ENCODE peak calls at places on chromosomes 11 and 22, in seven cellular contexts. C is AG10803, P is cardiac muscle cell, V is transverse colon, F is WERI-Rb-1, R is tibial nerve, U is ascending aorta. Z is an unnamed sample.

GRCh38 chr22:39174498-39175120 is 22.1 kb upstream of the CBX7 start:
- DNase-seq in C (peak; percentile 84), P (peak; percentile 98), V (peak; percentile 70), F (no peak), R (peak; percentile 77), U (peak; percentile 86), Z (peak; percentile 70)

GRCh38 chr22:19998991-19999820 is 17.4 kb downstream of the ARVCF start:
- DNase-seq in C (no peak), P (no peak), V (no peak), F (peak; percentile 93), R (no peak), U (no peak), Z (no peak)

GRCh38 chr22:47177334-47177815 is 414.9 kb downstream of the TBC1D22A start:
- DNase-seq in C (no peak), P (no peak), V (peak; percentile 6), F (peak; percentile 3), R (peak; percentile 8), U (no peak), Z (no peak)

GRCh38 chr11:69115586-69116560 is 39.9 kb upstream of the SMIM38 start:
- DNase-seq in C (no peak), P (peak; percentile 57), V (peak; percentile 43), F (no peak), R (no peak), U (no peak), Z (no peak)

GRCh38 chr11:83574516-83574915 is 288.3 kb upstream of the CCDC90B start:
- DNase-seq in C (peak; percentile 45), P (no peak), V (no peak), F (no peak), R (no peak), U (no peak), Z (no peak)

GRCh38 chr11:113991170-113991569 is 16.3 kb downstream of the HTR3A start:
- DNase-seq in C (no peak), P (peak; percentile 65), V (no peak), F (no peak), R (no peak), U (no peak), Z (no peak)

GRCh38 chr11:13013054-13013488 is 4.0 kb downstream of the RASSF10 start:
- DNase-seq in C (no peak), P (no peak), V (no peak), F (no peak), R (no peak), U (no peak), Z (no peak)

GRCh38 chr11:13717331-13717730 is 48.9 kb downstream of the FAR1 start:
- DNase-seq in C (peak; percentile 56), P (peak; percentile 83), V (no peak), F (no peak), R (no peak), U (no peak), Z (peak; percentile 54)

GRCh38 chr22:24445481-24446290 is 18.3 kb downstream of the ADORA2A start:
- DNase-seq in C (no peak), P (no peak), V (no peak), F (peak; percentile 97), R (no peak), U (peak; percentile 46), Z (no peak)

GRCh38 chr22:29093501-29093921 is 20.7 kb downstream of the KREMEN1 start:
- DNase-seq in C (peak; percentile 91), P (peak; percentile 47), V (no peak), F (no peak), R (no peak), U (no peak), Z (peak; percentile 75)

GRCh38 chr11:94638902-94639373 is 71.8 kb downstream of the PIWIL4 start:
- DNase-seq in C (no peak), P (peak; percentile 66), V (no peak), F (no peak), R (no peak), U (no peak), Z (peak; percentile 25)

GRCh38 chr22:29112102-29112501 is 39.3 kb downstream of the KREMEN1 start:
- DNase-seq in C (no peak), P (no peak), V (no peak), F (no peak), R (no peak), U (no peak), Z (no peak)

GRCh38 chr11:115501504-115501894 is 2.7 kb downstream of the CADM1 start:
- DNase-seq in C (no peak), P (no peak), V (no peak), F (no peak), R (no peak), U (no peak), Z (no peak)

GRCh38 chr11:120088056-120088455 is 49.9 kb downstream of the TRIM29 start:
- DNase-seq in C (no peak), P (no peak), V (no peak), F (no peak), R (no peak), U (no peak), Z (no peak)

GRCh38 chr11:133239530-133239929 is 292.8 kb downstream of the OPCML start:
- DNase-seq in C (no peak), P (no peak), V (no peak), F (no peak), R (no peak), U (no peak), Z (no peak)

GRCh38 chr11:59112494-59112893 is 5.5 kb downstream of the FAM111B start:
- DNase-seq in C (peak; percentile 37), P (no peak), V (no peak), F (no peak), R (no peak), U (no peak), Z (no peak)

GRCh38 chr11:82547163-82547560 is 186.5 kb downstream of the FAM181B start:
- DNase-seq in C (no peak), P (no peak), V (no peak), F (no peak), R (no peak), U (no peak), Z (no peak)

GRCh38 chr11:75399344-75400109 is at the start of gene RPS3:
- DNase-seq in C (peak; percentile 90), P (peak; percentile 94), V (peak; percentile 94), F (peak; percentile 90), R (peak; percentile 88), U (peak; percentile 95), Z (peak; percentile 63)

GRCh38 chr11:75403037-75403436 is 3.7 kb downstream of the RPS3 start:
- DNase-seq in C (no peak), P (no peak), V (no peak), F (no peak), R (no peak), U (no peak), Z (no peak)

GRCh38 chr11:75403983-75404658 is 4.8 kb downstream of the RPS3 start:
- DNase-seq in C (no peak), P (no peak), V (no peak), F (no peak), R (no peak), U (no peak), Z (no peak)

GRCh38 chr11:75400110-75400865 is 970 bp downstream of the RPS3 start:
- DNase-seq in C (peak; percentile 19), P (peak; percentile 19), V (no peak), F (no peak), R (no peak), U (no peak), Z (no peak)

GRCh38 chr11:75402002-75402773 is 2.9 kb downstream of the RPS3 start:
- DNase-seq in C (no peak), P (no peak), V (no peak), F (no peak), R (no peak), U (no peak), Z (no peak)
- H3K4me3 ChIP-seq in C (peak overlapping the region; percentile 20), P (no peak overlapping the region), V (no peak overlapping the region), F (no peak overlapping the region), R (no peak overlapping the region), U (no peak overlapping the region), Z (no peak overlapping the region)

GRCh38 chr11:72078477-72078876 is 1.9 kb downstream of the NUMA1 start:
- DNase-seq in C (peak; percentile 26), P (no peak), V (no peak), F (no peak), R (no peak), U (no peak), Z (no peak)
- H3K4me3 ChIP-seq in C (no peak overlapping the region), P (no peak overlapping the region), V (peak overlapping the region; percentile 61), F (peak overlapping the region; percentile 96), R (no peak overlapping the region), U (no peak overlapping the region), Z (no peak overlapping the region)

DNA sequence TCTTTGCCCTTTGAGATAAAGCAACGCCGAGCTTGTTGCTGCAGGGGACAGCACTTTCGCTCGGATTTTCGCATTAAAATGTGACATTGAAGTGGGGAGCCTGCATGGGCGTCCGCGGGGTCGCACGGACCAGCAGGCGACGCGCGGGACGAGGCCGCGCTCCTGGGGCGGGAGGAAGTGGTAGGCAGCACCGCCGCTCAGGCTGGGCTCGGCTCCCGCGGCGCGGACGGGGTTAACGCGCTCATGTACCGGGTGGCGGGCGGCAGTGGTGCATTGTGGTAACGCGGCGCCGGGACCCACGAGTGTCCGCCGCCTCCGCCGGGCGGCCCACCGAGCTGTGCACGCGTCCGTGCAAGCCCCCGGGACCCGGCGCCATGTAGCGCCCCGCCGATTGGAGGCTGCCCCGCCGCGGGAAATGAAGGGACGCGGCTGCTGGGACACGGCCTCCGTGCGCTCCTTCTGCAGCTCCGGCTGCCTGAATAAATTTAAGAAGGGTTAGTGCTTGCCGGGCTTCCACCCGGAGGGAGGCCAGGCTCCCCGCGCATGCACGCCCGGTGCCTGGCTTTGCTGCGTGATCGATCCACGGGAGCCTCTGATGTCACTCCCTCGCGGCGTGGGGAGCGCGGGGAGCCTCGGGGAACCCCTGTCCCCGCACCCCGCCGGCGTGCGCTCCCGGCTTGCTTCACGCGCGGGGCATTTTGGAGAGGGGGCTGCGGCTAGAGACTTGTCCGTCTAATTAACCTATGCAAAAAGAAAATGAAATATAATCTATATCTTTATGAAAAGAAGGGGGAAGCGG is 127.7 kb downstream of the OSBP2 start:
- DNase-seq in C (no peak), P (no peak), V (no peak), F (no peak), R (no peak), U (peak; percentile 55), Z (no peak)
- H3K4me3 ChIP-seq in C (peak overlapping the region; percentile 39), P (peak overlapping the region; percentile 19), V (peak overlapping the region; percentile 30), F (no peak overlapping the region), R (no peak overlapping the region), U (peak overlapping the region; percentile 32), Z (peak overlapping the region; percentile 38)

GRCh38 chr11:61718613-61719302 is 33.7 kb upstream of the MYRF start:
- DNase-seq in C (peak; percentile 60), P (peak; percentile 79), V (no peak), F (no peak), R (no peak), U (peak; percentile 75), Z (peak; percentile 15)
- H3K4me3 ChIP-seq in C (peak overlapping the region; percentile 60), P (peak overlapping the region; percentile 25), V (peak overlapping the region; percentile 27), F (no peak overlapping the region), R (peak overlapping the region; percentile 35), U (peak overlapping the region; percentile 46), Z (peak overlapping the region; percentile 54)

DNA sequence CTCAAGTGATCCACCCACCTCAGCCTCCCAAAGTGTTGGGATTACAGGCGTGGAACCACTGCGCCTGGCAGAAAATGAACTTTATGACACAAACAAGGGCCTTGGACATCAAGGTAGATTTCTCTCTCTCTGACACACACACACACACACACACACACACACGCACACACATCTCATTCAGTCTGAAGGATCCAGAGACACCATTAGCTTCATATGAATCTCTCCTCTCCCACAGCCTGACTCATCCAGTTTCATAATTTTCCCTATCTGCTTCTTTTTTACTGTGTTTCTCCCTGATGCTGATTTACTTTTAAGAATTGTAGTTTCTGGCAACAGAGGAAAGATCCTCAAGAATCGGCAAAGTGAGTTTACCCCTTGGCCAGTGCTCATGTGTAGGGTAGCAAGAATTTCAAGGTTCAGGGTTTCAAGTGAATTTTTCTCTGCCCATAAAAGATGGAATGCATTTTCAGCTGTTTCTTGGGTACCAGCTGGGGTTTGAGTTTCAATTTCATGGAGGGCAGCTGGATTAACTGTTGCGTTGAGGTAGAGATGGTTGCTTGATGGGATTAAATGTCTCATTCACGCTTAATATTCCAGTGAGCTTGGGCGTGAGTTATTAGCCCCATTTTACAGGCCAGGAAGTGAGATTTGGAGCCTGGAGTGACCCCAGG is 3.5 kb downstream of the MYO18B start:
- DNase-seq in C (peak; percentile 73), P (peak; percentile 76), V (no peak), F (no peak), R (no peak), U (no peak), Z (peak; percentile 37)
- H3K4me3 ChIP-seq in C (no peak overlapping the region), P (no peak overlapping the region), V (no peak overlapping the region), F (no peak overlapping the region), R (no peak overlapping the region), U (no peak overlapping the region), Z (no peak overlapping the region)

Z was measured in BJ.